ENCODE peak calls at places on chromosomes 6 and 20, in nine cellular contexts. P is fibroblast of gingiva; I is glutamatergic neuron; Z is GOT3; D is left cardiac atrium; L is activated T-cell treated with anti-CD3 and anti-CD28 coated beads, Interleukin-2, amount 50 U/mL, for 72 hours; E is EL; O is Right ventricle myocardium superior; S is stimulated activated CD4-positive, alpha-beta T cell treated with anti-CD3 and anti-CD28 coated beads, TNF-alpha, amount 100 ng/mL, for 24 hours. M is an unnamed sample.
A peak's percentile ranks its signal among the peaks of the same experiment; 100 is the strongest.

GRCh38 chr6:13523826-13524622 is 36.6 kb upstream of the GFOD1 start:
- DNase-seq in P (no peak), I (no peak), Z (no peak), S (no peak), L (no peak), E (no peak), O (no peak), D (no peak), M (no peak)

GRCh38 chr6:137879885-137880430 is 12.9 kb downstream of the TNFAIP3 start:
- DNase-seq in Z (no peak), S (no peak), P (no peak), D (no peak), L (no peak), I (no peak), E (no peak), O (no peak), M (no peak)

GRCh38 chr6:130000526-130001228 is 17.7 kb upstream of the L3MBTL3 start:
- DNase-seq in S (no peak), L (no peak), O (no peak), Z (no peak), E (no peak), P (no peak), I (no peak), D (no peak), M (no peak)

GRCh38 chr6:5275497-5275896 is 14.2 kb downstream of the FARS2 start:
- DNase-seq in S (no peak), Z (no peak), L (no peak), I (no peak), P (no peak), E (peak; percentile 22), O (no peak), D (no peak), M (no peak)

GRCh38 chr6:5158191-5158590 is 73.0 kb downstream of the PPP1R3G start:
- DNase-seq in D (no peak), S (no peak), Z (no peak), L (no peak), P (no peak), I (no peak), O (no peak), E (no peak), M (no peak)

GRCh38 chr6:7267521-7268091 is 45.4 kb downstream of the SSR1 start:
- DNase-seq in O (peak; percentile 72), L (no peak), I (no peak), E (peak; percentile 98), Z (peak; percentile 84), D (peak; percentile 63), P (peak; percentile 80), S (no peak), M (no peak)

GRCh38 chr20:49775229-49775693 is 37.4 kb upstream of the SLC9A8 start:
- DNase-seq in I (no peak), D (peak; percentile 84), P (peak; percentile 52), E (peak; percentile 87), L (no peak), O (peak; percentile 56), S (no peak), Z (no peak), M (no peak)

GRCh38 chr6:129736105-129736504 is 26.1 kb upstream of the ARHGAP18 start:
- DNase-seq in L (no peak), D (no peak), S (no peak), E (no peak), Z (no peak), I (no peak), P (no peak), O (no peak), M (no peak)

GRCh38 chr6:125267806-125268523 is 33.8 kb downstream of the HDDC2 start:
- DNase-seq in D (no peak), S (no peak), I (no peak), P (no peak), Z (no peak), E (no peak), L (no peak), O (no peak), M (no peak)

GRCh38 chr6:108168980-108169800 is 3.4 kb downstream of the NR2E1 start:
- DNase-seq in E (peak; percentile 22), I (no peak), O (no peak), D (no peak), L (peak; percentile 19), S (no peak), P (no peak), Z (no peak), M (no peak)

GRCh38 chr20:2521369-2522305 is 12.9 kb upstream of the ZNF343 start:
- DNase-seq in Z (no peak), O (peak; percentile 48), E (peak; percentile 42), I (peak; percentile 81), L (peak; percentile 68), S (peak; percentile 18), D (peak; percentile 40), P (peak; percentile 26), M (peak; percentile 60)

GRCh38 chr20:12201289-12201991 is 283.7 kb downstream of the BTBD3 start:
- DNase-seq in D (no peak), S (no peak), L (no peak), O (no peak), E (peak; percentile 5), Z (no peak), P (no peak), I (no peak), M (no peak)

GRCh38 chr20:8535403-8536003 is 403.4 kb downstream of the PLCB1 start:
- DNase-seq in O (no peak), P (no peak), D (no peak), I (peak; percentile 47), S (no peak), Z (no peak), E (peak; percentile 31), L (peak; percentile 5), M (no peak)

GRCh38 chr20:10553326-10553984 is 118.3 kb downstream of the SLX4IP start:
- DNase-seq in P (peak; percentile 66), Z (no peak), O (peak; percentile 79), D (peak; percentile 75), S (no peak), L (peak; percentile 50), I (peak; percentile 70), E (peak; percentile 69), M (peak; percentile 61)

GRCh38 chr20:46823753-46824152 is 70.9 kb upstream of the EYA2 start:
- DNase-seq in E (no peak), S (no peak), Z (no peak), D (no peak), I (no peak), L (no peak), P (no peak), O (no peak), M (no peak)

GRCh38 chr6:150248300-150248699 is 105.5 kb downstream of the PPP1R14C start:
- DNase-seq in D (no peak), P (no peak), I (no peak), S (no peak), L (no peak), Z (no peak), E (no peak), O (no peak), M (no peak)

GRCh38 chr6:30154709-30155521 is 6.1 kb downstream of the TRIM10 start:
- DNase-seq in P (peak; percentile 10), L (no peak), D (no peak), S (no peak), E (peak; percentile 94), I (no peak), Z (peak; percentile 23), O (no peak), M (no peak)

GRCh38 chr6:54135665-54136370 is 24.6 kb downstream of the MLIP start:
- DNase-seq in S (no peak), O (no peak), Z (no peak), L (no peak), P (peak; percentile 49), I (no peak), D (no peak), E (peak; percentile 38), M (no peak)

GRCh38 chr6:151962246-151962846 is 154.9 kb downstream of the ESR1 start:
- DNase-seq in Z (no peak), P (peak; percentile 70), O (no peak), E (peak; percentile 50), D (no peak), I (no peak), S (no peak), L (peak; percentile 44), M (no peak)

GRCh38 chr20:51763965-51764602 is 4.1 kb downstream of the ATP9A start:
- DNase-seq in Z (no peak), D (no peak), P (peak; percentile 78), S (no peak), O (no peak), E (no peak), I (no peak), L (no peak), M (no peak)

GRCh38 chr6:2986722-2987196 is 12.9 kb upstream of the NQO2 start:
- DNase-seq in O (no peak), D (no peak), S (no peak), E (peak; percentile 94), Z (no peak), L (no peak), I (no peak), P (peak; percentile 88), M (no peak)

GRCh38 chr6:28940859-28941680 is 17.3 kb upstream of the TRIM27 start:
- DNase-seq in I (peak; percentile 61), L (peak; percentile 82), S (peak; percentile 66), E (peak; percentile 89), P (peak; percentile 87), Z (peak; percentile 46), O (peak; percentile 62), D (peak; percentile 77), M (peak; percentile 78)